ENCODE peak calls at places on chromosomes 12 and 14, in six cellular contexts. A, O, L, K, G and E are unnamed samples.

GRCh38 chr12:31590730-31591307 is at the start of gene DENND5B:
- DNase-seq in A (peak), O (peak), L (peak), K (peak), G (peak), E (peak)

GRCh38 chr14:96752156-96752555 is 45.0 kb upstream of the VRK1 start:
- DNase-seq in A (no peak), O (no peak), L (no peak), K (no peak), G (no peak), E (no peak)

GRCh38 chr14:72104011-72104613 is 171.9 kb downstream of the RGS6 start:
- DNase-seq in A (no peak), O (no peak), L (no peak), K (peak), G (peak), E (peak)

GRCh38 chr12:64258576-64258975 is 36.5 kb upstream of the KICS2 start:
- DNase-seq in A (peak), O (no peak), L (no peak), K (no peak), G (no peak), E (peak)

GRCh38 chr14:32934891-32935633 is 3.6 kb upstream of the NPAS3 start:
- DNase-seq in A (no peak), O (no peak), L (peak), K (no peak), G (peak), E (peak)

GRCh38 chr12:92136883-92137582 is 8.6 kb downstream of the BTG1 start:
- DNase-seq in A (peak), O (no peak), L (peak), K (no peak), G (no peak), E (no peak)

GRCh38 chr12:6635856-6636521 is at the start of gene LPAR5:
- DNase-seq in A (no peak), O (no peak), L (peak), K (no peak), G (no peak), E (no peak)

GRCh38 chr12:102962532-102962931 is 5.1 kb downstream of the ASCL1 start:
- DNase-seq in A (no peak), O (no peak), L (no peak), K (no peak), G (no peak), E (no peak)

GRCh38 chr14:94945615-94946014 is 175.7 kb upstream of the GSC start:
- DNase-seq in A (no peak), O (no peak), L (no peak), K (no peak), G (no peak), E (no peak)

GRCh38 chr14:33657478-33657877 is 293.4 kb downstream of the EGLN3 start:
- DNase-seq in A (peak), O (no peak), L (peak), K (no peak), G (no peak), E (no peak)

GRCh38 chr14:37232907-37233481 is 35.3 kb downstream of the MIPOL1 start:
- DNase-seq in A (peak), O (no peak), L (peak), K (peak), G (no peak), E (peak)

GRCh38 chr12:128111333-128111732 is 155.6 kb upstream of the TMEM132C start:
- DNase-seq in A (no peak), O (no peak), L (no peak), K (no peak), G (no peak), E (peak)

GRCh38 chr12:115204957-115205754 is 521.2 kb upstream of the TBX3 start:
- DNase-seq in A (peak), O (no peak), L (peak), K (no peak), G (no peak), E (peak)

GRCh38 chr12:24909667-24910066 is 39.2 kb downstream of the BCAT1 start:
- DNase-seq in A (peak), O (peak), L (peak), K (no peak), G (peak), E (no peak)

GRCh38 chr12:7155471-7156034 is 25.4 kb downstream of the CLSTN3 start:
- DNase-seq in A (no peak), O (peak), L (no peak), K (no peak), G (no peak), E (peak)

GRCh38 chr14:49933704-49934103 is 40.8 kb downstream of the ARF6 start:
- DNase-seq in A (no peak), O (no peak), L (no peak), K (no peak), G (no peak), E (no peak)

GRCh38 chr12:121267822-121268221 is 28.7 kb downstream of the CAMKK2 start:
- DNase-seq in A (no peak), O (no peak), L (no peak), K (no peak), G (no peak), E (no peak)

GRCh38 chr12:54328595-54329337 is 3.8 kb downstream of the COPZ1 start:
- DNase-seq in A (no peak), O (no peak), L (no peak), K (no peak), G (no peak), E (no peak)

GRCh38 chr12:2095878-2096277 is 43.1 kb downstream of the CACNA1C start:
- DNase-seq in A (no peak), O (no peak), L (no peak), K (no peak), G (no peak), E (no peak)

GRCh38 chr14:50366115-50366514 is 30.6 kb downstream of the CDKL1 start:
- DNase-seq in A (peak), O (no peak), L (no peak), K (no peak), G (no peak), E (no peak)

GRCh38 chr14:26597136-26598080 is at the start of gene NOVA1:
- DNase-seq in A (no peak), O (no peak), L (peak), K (peak), G (peak), E (peak)

GRCh38 chr14:65016461-65016860 is 29.8 kb downstream of the FNTB start:
- DNase-seq in A (no peak), O (no peak), L (no peak), K (peak), G (no peak), E (no peak)

GRCh38 chr14:89540830-89541470 is 123.9 kb upstream of the FOXN3 start:
- DNase-seq in A (peak), O (peak), L (peak), K (no peak), G (no peak), E (peak)

GRCh38 chr12:87756111-87756510 is 273.1 kb downstream of the C12orf50 start:
- DNase-seq in A (peak), O (no peak), L (peak), K (no peak), G (no peak), E (no peak)

GRCh38 chr12:78209851-78210493 is 379.3 kb downstream of the NAV3 start:
- DNase-seq in A (peak), O (no peak), L (peak), K (no peak), G (no peak), E (no peak)

GRCh38 chr14:23518716-23519115 is 32.8 kb downstream of the ZFHX2 start:
- DNase-seq in A (no peak), O (no peak), L (no peak), K (no peak), G (peak), E (peak)

GRCh38 chr12:43586646-43587245 is 34.7 kb upstream of the ADAMTS20 start:
- DNase-seq in A (no peak), O (peak), L (no peak), K (no peak), G (no peak), E (no peak)
- H2AK5ac ChIP-seq in A (no peak), O (no peak), L (no peak), K (no peak), G (no peak), E (no peak)

DNA sequence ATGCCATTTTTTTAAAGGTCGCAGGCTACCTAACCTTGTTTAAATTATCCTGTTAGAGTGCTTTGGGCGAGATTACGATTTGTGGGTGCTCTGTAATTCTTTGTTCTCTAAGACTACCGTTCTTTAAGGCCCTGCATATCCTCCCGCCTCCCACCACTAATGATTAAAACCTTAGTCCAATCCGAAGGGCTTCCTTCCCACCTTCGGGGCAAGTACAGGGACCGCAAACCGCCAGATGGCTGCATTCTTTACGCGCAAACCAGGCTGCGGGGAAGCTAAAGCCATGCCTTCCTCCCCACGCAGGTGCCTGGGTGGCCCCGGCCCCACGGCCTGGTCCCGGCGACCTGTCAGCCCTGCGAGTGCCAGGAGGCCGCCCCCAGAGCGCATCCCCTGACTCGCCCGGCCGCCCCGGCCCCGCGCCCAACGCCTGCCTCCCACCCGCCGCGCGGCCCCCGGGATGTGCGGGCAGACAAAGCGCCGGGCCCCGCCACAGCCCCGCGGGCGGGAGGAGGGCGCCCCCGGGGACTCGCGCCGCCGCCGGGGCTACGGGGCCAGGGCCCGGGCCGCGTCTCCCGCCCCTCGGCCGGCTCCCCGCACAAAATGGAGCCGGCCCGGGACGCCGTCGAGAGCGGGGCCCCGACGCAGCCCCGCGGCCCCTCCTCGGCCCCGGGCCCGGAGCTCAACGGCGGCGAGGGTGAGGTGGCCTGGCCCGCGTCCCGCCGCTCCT is 672 bp downstream of the NFYB start:
- DNase-seq in A (peak), O (peak), L (peak), K (peak), G (peak), E (peak)
- H3K18ac ChIP-seq in A (peak), O (peak), L (peak), K (peak), G (peak), E (peak)

GRCh38 chr12:119594772-119595445 is 1.3 kb downstream of the TMEM233 start:
- DNase-seq in A (no peak), O (no peak), L (no peak), K (peak), G (peak), E (peak)
- H3K4me3 ChIP-seq in A (no peak), O (peak), L (peak), K (peak), G (peak), E (peak)

DNA sequence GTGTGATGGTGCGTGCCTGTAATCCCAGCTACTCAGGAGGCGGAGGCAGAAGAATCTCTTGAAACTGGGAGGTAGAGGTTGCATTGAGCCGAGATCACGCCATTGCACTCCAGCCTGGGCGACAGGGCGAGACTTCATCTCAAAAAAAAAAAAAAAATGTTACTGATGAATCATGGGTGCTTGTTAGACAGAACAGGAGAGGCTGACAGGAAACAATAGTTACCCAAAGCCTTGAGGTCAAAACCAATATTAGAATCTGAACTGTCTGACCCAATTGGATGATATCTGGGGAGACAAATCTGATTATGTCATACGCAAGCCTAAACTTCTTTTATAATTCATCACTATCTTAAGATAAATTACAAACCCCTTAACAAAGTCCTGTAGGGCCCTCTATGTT is 40.7 kb upstream of the KIF21A start:
- DNase-seq in A (no peak), O (no peak), L (no peak), K (no peak), G (no peak), E (no peak)
- H2AK5ac ChIP-seq in A (no peak), O (no peak), L (no peak), K (no peak), G (no peak), E (no peak)

GRCh38 chr12:117236456-117237001 is 46.3 kb upstream of the FBXO21 start:
- DNase-seq in A (peak), O (peak), L (peak), K (peak), G (peak), E (peak)
- H3K18ac ChIP-seq in A (no peak), O (no peak), L (no peak), K (peak), G (peak), E (no peak)

GRCh38 chr14:52266782-52267181 is 716 bp upstream of the PTGDR start:
- DNase-seq in A (no peak), O (no peak), L (no peak), K (no peak), G (no peak), E (no peak)
- H3K4me3 ChIP-seq in A (no peak), O (no peak), L (no peak), K (no peak), G (no peak), E (no peak)

GRCh38 chr14:77313374-77313773 is 7.3 kb downstream of the POMT2 start:
- DNase-seq in A (no peak), O (no peak), L (no peak), K (no peak), G (no peak), E (peak)

GRCh38 chr14:77314539-77314938 is 6.1 kb downstream of the POMT2 start:
- DNase-seq in A (no peak), O (no peak), L (no peak), K (no peak), G (no peak), E (no peak)

GRCh38 chr14:77311217-77311616 is 9.5 kb downstream of the POMT2 start:
- DNase-seq in A (no peak), O (no peak), L (no peak), K (no peak), G (no peak), E (no peak)

GRCh38 chr14:77315115-77315944 is 5.4 kb downstream of the POMT2 start:
- DNase-seq in A (no peak), O (no peak), L (peak), K (no peak), G (no peak), E (no peak)

GRCh38 chr14:77314043-77314442 is 6.6 kb downstream of the POMT2 start:
- DNase-seq in A (peak), O (peak), L (peak), K (no peak), G (no peak), E (peak)
- H2AK5ac ChIP-seq in A (peak), O (no peak), L (no peak), K (no peak), G (peak), E (no peak)

GRCh38 chr12:52146822-52147366 is 44.9 kb downstream of the KRT80 start:
- DNase-seq in A (no peak), O (peak), L (no peak), K (no peak), G (no peak), E (no peak)
- H3K18ac ChIP-seq in A (peak), O (peak), L (peak), K (peak), G (no peak), E (no peak)

DNA sequence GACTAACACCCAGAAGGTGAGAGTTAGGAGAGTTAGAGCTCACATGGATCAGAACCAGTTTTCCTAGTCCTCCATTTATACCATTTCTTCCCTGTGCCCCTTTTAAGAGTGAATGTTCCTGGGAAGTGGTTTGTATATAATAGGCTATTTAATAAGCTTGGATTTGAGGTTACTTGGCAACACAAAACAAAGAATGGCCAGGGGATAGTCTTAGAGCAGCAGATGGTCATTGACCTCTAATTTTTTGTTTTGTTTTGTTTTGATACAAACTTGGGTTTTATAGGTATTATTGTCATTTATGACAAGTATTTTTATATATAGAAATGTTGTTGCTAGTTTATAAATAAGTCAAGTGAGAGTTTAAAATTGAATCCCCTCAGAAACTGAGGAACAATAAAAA is 35.8 kb downstream of the VEZT start:
- DNase-seq in A (no peak), O (no peak), L (no peak), K (no peak), G (no peak), E (no peak)
- H3K4me3 ChIP-seq in A (no peak), O (no peak), L (no peak), K (no peak), G (no peak), E (no peak)

GRCh38 chr14:54651018-54651351 is 84.1 kb downstream of the SAMD4A start:
- DNase-seq in A (no peak), O (no peak), L (peak), K (no peak), G (no peak), E (peak)
- H2AK5ac ChIP-seq in A (peak), O (no peak), L (peak), K (no peak), G (no peak), E (no peak)